ENCODE peak calls at places on chromosomes 5 and 9, in five cellular contexts. Q is effector memory CD4-positive, alpha-beta T cell; L is tibial nerve; A is CD8-positive, alpha-beta memory T cell; O is upper lobe of right lung. Z is an unnamed sample.

GRCh38 chr5:114223866-114224265 is 138.0 kb upstream of the KCNN2 start:
- DNase-seq in A (no peak), O (no peak), Q (no peak), L (no peak), Z (no peak)

GRCh38 chr5:67725591-67725990 is 490.0 kb upstream of the PIK3R1 start:
- DNase-seq in L (no peak), Q (no peak), O (no peak), A (no peak), Z (no peak)

GRCh38 chr9:133137451-133138231 is 16.6 kb upstream of the RALGDS start:
- DNase-seq in Q (no peak), L (no peak), A (no peak), O (peak; percentile 88), Z (no peak)

GRCh38 chr5:4212071-4212739 is 616.6 kb downstream of the IRX1 start:
- DNase-seq in O (no peak), A (no peak), Q (no peak), L (no peak), Z (peak; percentile 50)

GRCh38 chr5:115262066-115262404 is 642 bp downstream of the PGGT1B start:
- DNase-seq in A (no peak), O (no peak), L (no peak), Q (no peak), Z (no peak)

GRCh38 chr5:143154495-143155375 is 248.8 kb downstream of the NR3C1 start:
- DNase-seq in A (no peak), Q (no peak), L (no peak), O (no peak), Z (no peak)

GRCh38 chr5:95631265-95631957 is 11.5 kb downstream of the GPR150 start:
- DNase-seq in O (no peak), A (no peak), L (no peak), Q (no peak), Z (no peak)

GRCh38 chr9:129823163-129823933 is 588 bp downstream of the TOR1A start:
- DNase-seq in A (no peak), L (no peak), Q (no peak), O (peak; percentile 72), Z (no peak)

GRCh38 chr5:6714221-6715041 is 1.2 kb downstream of the TENT4A start:
- DNase-seq in A (peak; percentile 39), O (peak; percentile 76), L (no peak), Q (no peak), Z (peak; percentile 57)

GRCh38 chr5:38188591-38188990 is 69.8 kb upstream of the EGFLAM start:
- DNase-seq in A (no peak), L (no peak), Q (no peak), O (no peak), Z (no peak)

GRCh38 chr9:82565188-82565966 is 497.6 kb downstream of the RASEF start:
- DNase-seq in L (no peak), A (no peak), O (no peak), Q (no peak), Z (no peak)

GRCh38 chr5:132369471-132370240 is at the start of gene SLC22A5:
- DNase-seq in O (peak; percentile 92), Q (peak; percentile 54), A (peak; percentile 81), L (no peak), Z (peak; percentile 60)

GRCh38 chr5:178454308-178454707 is 135.9 kb downstream of the COL23A1 start:
- DNase-seq in A (no peak), Q (no peak), O (peak; percentile 48), L (no peak), Z (no peak)

GRCh38 chr5:57805732-57806131 is 323.1 kb upstream of the ACTBL2 start:
- DNase-seq in A (no peak), O (no peak), Q (no peak), L (no peak), Z (no peak)

GRCh38 chr9:136316896-136317676 is 10.3 kb upstream of the GPSM1 start:
- DNase-seq in A (no peak), Q (no peak), L (no peak), O (no peak), Z (no peak)

GRCh38 chr5:4994994-4995393 is 145.1 kb upstream of the ADAMTS16 start:
- DNase-seq in L (no peak), A (no peak), Q (no peak), O (no peak), Z (no peak)

GRCh38 chr9:131503626-131504465 is 1.1 kb downstream of the POMT1 start:
- DNase-seq in L (no peak), Q (peak; percentile 31), O (no peak), A (peak; percentile 39), Z (no peak)

GRCh38 chr5:128777052-128777451 is 188.2 kb upstream of the SLC27A6 start:
- DNase-seq in Q (no peak), O (no peak), L (no peak), A (no peak), Z (no peak)

GRCh38 chr9:135443811-135444470 is 35.6 kb upstream of the PPP1R26 start:
- DNase-seq in Q (no peak), A (no peak), L (no peak), O (no peak), Z (no peak)

GRCh38 chr9:108864446-108864845 is 2.4 kb downstream of the ACTL7A start:
- DNase-seq in A (no peak), Q (no peak), O (no peak), L (no peak), Z (no peak)

GRCh38 chr5:173826179-173826920 is 61.8 kb upstream of the CPEB4 start:
- DNase-seq in O (no peak), L (no peak), A (no peak), Q (no peak), Z (no peak)

GRCh38 chr5:71880531-71880930 is 161.5 kb downstream of the CARTPT start:
- DNase-seq in A (no peak), L (no peak), Q (no peak), O (no peak), Z (no peak)

GRCh38 chr9:123093141-123093540 is 59.7 kb downstream of the GPR21 start:
- DNase-seq in O (no peak), Q (no peak), L (no peak), A (no peak), Z (no peak)

GRCh38 chr9:132589148-132590036 is 7.0 kb downstream of the BARHL1 start:
- DNase-seq in O (no peak), L (no peak), Q (no peak), A (no peak), Z (no peak)

GRCh38 chr5:74232281-74232680 is 408.2 kb downstream of the ENC1 start:
- DNase-seq in Q (no peak), O (no peak), L (no peak), A (no peak), Z (no peak)

GRCh38 chr5:135376961-135377621 is 21.9 kb downstream of the MACROH2A1 start:
- DNase-seq in A (no peak), L (no peak), O (no peak), Q (no peak), Z (no peak)

GRCh38 chr5:126369995-126370731 is 53.0 kb upstream of the GRAMD2B start:
- DNase-seq in L (no peak), Q (no peak), A (no peak), O (no peak), Z (no peak)

GRCh38 chr5:34538026-34538672 is 118.0 kb upstream of the RAI14 start:
- DNase-seq in Q (no peak), O (peak; percentile 69), A (no peak), L (peak; percentile 22), Z (no peak)

GRCh38 chr9:68822596-68823165 is 117.6 kb downstream of the PIP5K1B start:
- DNase-seq in Q (no peak), A (no peak), L (no peak), O (no peak), Z (no peak)

GRCh38 chr5:170154744-170155143 is 49.0 kb downstream of the FOXI1 start:
- DNase-seq in A (no peak), Q (no peak), L (no peak), O (no peak), Z (no peak)

GRCh38 chr5:146027746-146028145 is 77.6 kb downstream of the PLAC8L1 start:
- DNase-seq in O (no peak), Q (no peak), L (no peak), A (no peak), Z (no peak)

GRCh38 chr5:144368556-144368955 is 197.9 kb downstream of the KCTD16 start:
- DNase-seq in A (no peak), L (no peak), Q (no peak), O (no peak), Z (no peak)

GRCh38 chr9:38001430-38001829 is 67.6 kb downstream of the SHB start:
- DNase-seq in O (no peak), A (no peak), Q (no peak), L (no peak), Z (no peak)
- H3K4me1 ChIP-seq in O (peaks cover 47% of the 10 kb centered on the region), A (no peaks in the 10 kb centered on the region), Q (no peaks in the 10 kb centered on the region), L (no peaks in the 10 kb centered on the region), Z (no peaks in the 10 kb centered on the region)

GRCh38 chr9:14097666-14098065 is 216.3 kb downstream of the NFIB start:
- DNase-seq in O (no peak), Q (no peak), A (no peak), L (no peak), Z (no peak)
- H3K27ac ChIP-seq in O (peak overlapping the region; percentile 9), Q (no peak overlapping the region), A (no peak overlapping the region), L (no peak overlapping the region), Z (peak overlapping the region; percentile 73)

GRCh38 chr5:119387900-119388618 is 32.2 kb downstream of the TNFAIP8 start:
- DNase-seq in O (no peak), Q (no peak), L (no peak), A (no peak), Z (no peak)
- H3K4me1 ChIP-seq in O (peaks cover 46% of the 10 kb centered on the region), Q (peaks cover 31% of the 10 kb centered on the region), L (no peaks in the 10 kb centered on the region), A (peaks cover 63% of the 10 kb centered on the region), Z (no peaks in the 10 kb centered on the region)

DNA sequence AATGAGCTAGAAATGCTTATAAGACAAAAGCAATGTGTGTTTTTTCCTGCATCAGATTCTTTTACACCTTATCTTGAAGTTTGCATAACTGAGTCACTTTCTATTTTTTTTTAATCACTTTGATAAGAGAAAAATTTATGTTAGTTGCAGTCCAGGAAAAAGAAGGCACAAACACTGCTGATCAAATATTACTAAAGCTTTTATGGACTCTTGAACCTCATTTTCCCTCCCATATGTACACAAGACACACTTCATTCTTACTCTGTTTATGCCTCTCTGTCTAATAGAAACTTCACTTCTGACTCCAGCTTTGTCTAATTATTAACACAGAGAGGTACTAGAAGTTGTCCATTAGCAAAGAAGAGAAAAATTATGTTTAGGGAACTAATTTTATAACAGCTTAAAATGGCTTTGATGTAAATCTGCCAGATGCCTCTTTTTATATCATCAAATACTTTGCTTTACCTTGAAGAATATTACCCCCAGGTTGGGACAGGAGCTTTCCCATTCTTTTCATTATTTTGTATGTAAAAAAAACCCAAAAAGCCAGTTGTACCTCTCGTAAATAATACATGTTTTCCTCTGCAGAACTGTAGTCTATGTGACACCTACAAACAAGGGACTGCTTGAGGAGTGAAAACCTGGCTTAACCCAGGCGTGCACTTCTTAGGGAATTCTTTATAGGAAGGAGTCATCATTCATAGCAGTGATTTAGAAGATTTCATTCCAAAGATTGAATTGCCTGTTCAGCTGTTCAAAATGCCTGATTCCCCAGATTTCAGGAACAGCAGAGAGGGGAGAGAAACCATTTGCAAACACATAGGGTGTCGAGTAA is 72.5 kb downstream of the DAPK1 start:
- DNase-seq in L (no peak), Q (no peak), O (no peak), A (no peak), Z (no peak)
- H3K27ac ChIP-seq in L (peak overlapping the region; percentile 40), Q (no peak overlapping the region), O (peak overlapping the region; percentile 32), A (no peak overlapping the region), Z (no peak overlapping the region)

DNA sequence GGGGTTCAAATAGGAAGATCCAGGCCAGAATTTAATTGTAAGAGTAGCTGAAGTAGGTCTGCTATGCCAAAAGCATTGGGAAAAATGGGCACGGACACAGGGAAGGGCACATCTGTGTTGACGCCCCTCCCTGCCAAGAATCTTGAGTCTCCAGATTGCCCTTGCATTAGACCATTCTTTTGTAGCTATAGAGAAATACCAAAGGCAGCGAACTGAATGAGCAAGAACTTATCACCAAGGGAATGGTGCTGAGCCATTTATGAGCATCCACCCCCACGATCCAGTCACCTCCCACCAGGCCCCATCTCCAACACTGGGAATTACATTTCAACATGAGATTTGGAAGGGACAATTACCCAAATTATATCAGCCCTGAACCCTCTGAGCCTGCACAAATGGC is 18.0 kb upstream of the GDA start:
- DNase-seq in Q (no peak), L (no peak), A (no peak), O (no peak), Z (no peak)
- H3K4me1 ChIP-seq in Q (no peaks in the 10 kb centered on the region), L (no peaks in the 10 kb centered on the region), A (no peaks in the 10 kb centered on the region), O (no peaks in the 10 kb centered on the region), Z (no peaks in the 10 kb centered on the region)